ENCODE peak calls at places on chromosome 16, in nine cellular contexts. Q is hypothalamus, W is iris pigment epithelial cell, G is glutamatergic neuron, A is ACHN, Z is HT1080, N is PC-3, P is progenitor cell of endocrine pancreas, O is myocyte. I is an unnamed sample.

GRCh38 chr16:67987460-67988160 is 7.3 kb upstream of the DPEP3 start:
- DNase-seq in Q (peak), W (no peak), G (no peak), A (no peak), Z (no peak), N (peak), P (no peak), O (peak), I (no peak)

GRCh38 chr16:87464691-87465300 is 28.0 kb downstream of the ZCCHC14 start:
- DNase-seq in Q (no peak), W (peak), G (no peak), A (peak), Z (peak), N (peak), P (no peak), O (peak), I (no peak)

GRCh38 chr16:58536278-58536677 is 21.0 kb downstream of the SETD6 start:
- DNase-seq in Q (no peak), W (no peak), G (no peak), A (no peak), Z (no peak), N (no peak), P (no peak), O (no peak), I (no peak)

GRCh38 chr16:17578921-17579876 is 108.4 kb upstream of the XYLT1 start:
- DNase-seq in Q (peak), W (peak), G (peak), A (peak), Z (peak), N (peak), P (peak), O (peak), I (peak)

GRCh38 chr16:23026777-23027362 is 122.4 kb downstream of the USP31 start:
- DNase-seq in Q (no peak), W (peak), G (no peak), A (peak), Z (peak), N (peak), P (peak), O (peak), I (no peak)

GRCh38 chr16:78292726-78293380 is 193.4 kb downstream of the WWOX start:
- DNase-seq in Q (no peak), W (no peak), G (no peak), A (peak), Z (no peak), N (no peak), P (no peak), O (no peak), I (no peak)

GRCh38 chr16:53121666-53122065 is 66.9 kb downstream of the CHD9 start:
- DNase-seq in Q (no peak), W (peak), G (no peak), A (no peak), Z (no peak), N (no peak), P (no peak), O (no peak), I (no peak)

GRCh38 chr16:53504161-53504663 is 1.2 kb upstream of the AKTIP start:
- DNase-seq in Q (peak), W (peak), G (peak), A (peak), Z (peak), N (no peak), P (peak), O (peak), I (no peak)

I was measured in T-helper 22 cell.